ENCODE peak calls at places on chromosomes 3 and 15, in five cellular contexts. X, P, O, E and I are unnamed samples.

GRCh38 chr15:58731756-58732535 is 17.6 kb downstream of the ADAM10 start:
- DNase-seq in X (no peak), P (peak; percentile 78), O (peak; percentile 53), E (no peak), I (no peak)

GRCh38 chr3:107710851-107711250 is 188.1 kb downstream of the BBX start:
- DNase-seq in X (peak; percentile 59), P (peak; percentile 15), O (no peak), E (peak; percentile 51), I (no peak)

GRCh38 chr3:14460342-14461005 is 58.1 kb downstream of the SLC6A6 start:
- DNase-seq in X (peak; percentile 76), P (peak; percentile 86), O (peak; percentile 79), E (peak; percentile 67), I (no peak)

GRCh38 chr3:3693593-3693992 is 105.6 kb upstream of the LRRN1 start:
- DNase-seq in X (no peak), P (no peak), O (no peak), E (no peak), I (no peak)

GRCh38 chr3:24504765-24505164 is 10.1 kb upstream of the THRB start:
- DNase-seq in X (no peak), P (no peak), O (no peak), E (no peak), I (no peak)

GRCh38 chr3:24968076-24968475 is 460.0 kb upstream of the RARB start:
- DNase-seq in X (no peak), P (no peak), O (no peak), E (no peak), I (no peak)

GRCh38 chr3:73141531-73141930 is 80.1 kb downstream of the EBLN2 start:
- DNase-seq in X (peak; percentile 59), P (peak; percentile 60), O (no peak), E (no peak), I (no peak)

GRCh38 chr15:59791079-59791478 is 102.0 kb upstream of the BNIP2 start:
- DNase-seq in X (no peak), P (no peak), O (no peak), E (no peak), I (no peak)

GRCh38 chr3:152071924-152072323 is 196.8 kb upstream of the MBNL1 start:
- DNase-seq in X (no peak), P (peak; percentile 67), O (no peak), E (no peak), I (no peak)

GRCh38 chr3:156449712-156450574 is 105.0 kb downstream of the SSR3 start:
- DNase-seq in X (no peak), P (peak; percentile 21), O (no peak), E (no peak), I (no peak)

GRCh38 chr15:43989938-43990337 is 163.1 kb downstream of the WDR76 start:
- DNase-seq in X (no peak), P (no peak), O (no peak), E (no peak), I (peak; percentile 19)

GRCh38 chr3:61250784-61251173 is 473 bp downstream of the FHIT start:
- DNase-seq in X (peak; percentile 38), P (peak; percentile 27), O (no peak), E (peak; percentile 30), I (peak; percentile 56)

GRCh38 chr3:131772278-131772893 is 262.4 kb downstream of the CPNE4 start:
- DNase-seq in X (no peak), P (no peak), O (no peak), E (no peak), I (no peak)

GRCh38 chr15:48355377-48355776 is 24.1 kb downstream of the DUT start:
- DNase-seq in X (no peak), P (no peak), O (no peak), E (no peak), I (no peak)

GRCh38 chr15:40291088-40291574 is 8.3 kb upstream of the ANKRD63 start:
- DNase-seq in X (peak; percentile 38), P (peak; percentile 87), O (no peak), E (peak; percentile 47), I (no peak)

GRCh38 chr3:156291269-156292123 is 171.1 kb downstream of the KCNAB1 start:
- DNase-seq in X (peak; percentile 25), P (peak; percentile 44), O (no peak), E (no peak), I (no peak)

GRCh38 chr3:187629711-187630110 is 40.5 kb downstream of the SST start:
- DNase-seq in X (no peak), P (peak; percentile 33), O (no peak), E (no peak), I (no peak)

GRCh38 chr15:74749832-74750231 is 1.2 kb downstream of the CYP1A2 start:
- DNase-seq in X (no peak), P (no peak), O (no peak), E (no peak), I (peak; percentile 94)

GRCh38 chr3:186094696-186095095 is 14.2 kb downstream of the ETV5 start:
- DNase-seq in X (no peak), P (no peak), O (no peak), E (no peak), I (no peak)

GRCh38 chr3:140186421-140186920 is 251.5 kb downstream of the CLSTN2 start:
- DNase-seq in X (no peak), P (peak; percentile 74), O (no peak), E (no peak), I (no peak)

GRCh38 chr3:189941679-189942078 is 179.0 kb downstream of the P3H2 start:
- DNase-seq in X (no peak), P (peak; percentile 45), O (peak; percentile 74), E (no peak), I (no peak)

GRCh38 chr3:28745436-28745835 is 396.8 kb upstream of the AZI2 start:
- DNase-seq in X (no peak), P (peak; percentile 2), O (no peak), E (no peak), I (no peak)

GRCh38 chr3:14122301-14122700 is 2.4 kb downstream of the CHCHD4 start:
- DNase-seq in X (no peak), P (no peak), O (no peak), E (no peak), I (peak; percentile 23)

GRCh38 chr3:126130081-126130855 is 46.3 kb upstream of the SLC41A3 start:
- DNase-seq in X (peak; percentile 6), P (no peak), O (peak; percentile 22), E (no peak), I (peak; percentile 41)

GRCh38 chr3:62135731-62136130 is 237.6 kb downstream of the FEZF2 start:
- DNase-seq in X (no peak), P (no peak), O (no peak), E (no peak), I (no peak)

GRCh38 chr3:141372656-141373055 is 4.4 kb downstream of the ZBTB38 start:
- DNase-seq in X (no peak), P (no peak), O (no peak), E (no peak), I (no peak)

GRCh38 chr3:141373768-141374526 is 5.6 kb downstream of the ZBTB38 start:
- DNase-seq in X (no peak), P (no peak), O (no peak), E (no peak), I (no peak)

GRCh38 chr3:141373232-141373631 is 4.9 kb downstream of the ZBTB38 start:
- DNase-seq in X (no peak), P (no peak), O (no peak), E (no peak), I (no peak)

GRCh38 chr3:141370065-141370533 is 1.8 kb downstream of the ZBTB38 start:
- DNase-seq in X (no peak), P (peak; percentile 70), O (no peak), E (peak; percentile 62), I (no peak)

GRCh38 chr3:141371882-141372281 is 3.6 kb downstream of the ZBTB38 start:
- DNase-seq in X (no peak), P (no peak), O (no peak), E (no peak), I (no peak)
- H3K4me1 ChIP-seq in X (peaks cover 10% of the 10 kb centered on the region), P (peaks cover 36% of the 10 kb centered on the region), O (peaks cover 42% of the 10 kb centered on the region), E (peaks cover 22% of the 10 kb centered on the region), I (no peaks in the 10 kb centered on the region)

GRCh38 chr15:85427286-85428028 is 47.1 kb downstream of the AKAP13 start:
- DNase-seq in X (no peak), P (no peak), O (no peak), E (no peak), I (no peak)
- H3K4me1 ChIP-seq in X (peaks cover 5% of the 10 kb centered on the region), P (no peaks in the 10 kb centered on the region), O (no peaks in the 10 kb centered on the region), E (no peaks in the 10 kb centered on the region), I (no peaks in the 10 kb centered on the region)

GRCh38 chr3:58023536-58023935 is 15.3 kb downstream of the FLNB start:
- DNase-seq in X (no peak), P (no peak), O (no peak), E (no peak), I (no peak)
- H3K4me1 ChIP-seq in X (no peaks in the 10 kb centered on the region), P (peaks cover 7% of the 10 kb centered on the region), O (peaks cover 33% of the 10 kb centered on the region), E (peaks cover 23% of the 10 kb centered on the region), I (peaks cover 69% of the 10 kb centered on the region)

DNA sequence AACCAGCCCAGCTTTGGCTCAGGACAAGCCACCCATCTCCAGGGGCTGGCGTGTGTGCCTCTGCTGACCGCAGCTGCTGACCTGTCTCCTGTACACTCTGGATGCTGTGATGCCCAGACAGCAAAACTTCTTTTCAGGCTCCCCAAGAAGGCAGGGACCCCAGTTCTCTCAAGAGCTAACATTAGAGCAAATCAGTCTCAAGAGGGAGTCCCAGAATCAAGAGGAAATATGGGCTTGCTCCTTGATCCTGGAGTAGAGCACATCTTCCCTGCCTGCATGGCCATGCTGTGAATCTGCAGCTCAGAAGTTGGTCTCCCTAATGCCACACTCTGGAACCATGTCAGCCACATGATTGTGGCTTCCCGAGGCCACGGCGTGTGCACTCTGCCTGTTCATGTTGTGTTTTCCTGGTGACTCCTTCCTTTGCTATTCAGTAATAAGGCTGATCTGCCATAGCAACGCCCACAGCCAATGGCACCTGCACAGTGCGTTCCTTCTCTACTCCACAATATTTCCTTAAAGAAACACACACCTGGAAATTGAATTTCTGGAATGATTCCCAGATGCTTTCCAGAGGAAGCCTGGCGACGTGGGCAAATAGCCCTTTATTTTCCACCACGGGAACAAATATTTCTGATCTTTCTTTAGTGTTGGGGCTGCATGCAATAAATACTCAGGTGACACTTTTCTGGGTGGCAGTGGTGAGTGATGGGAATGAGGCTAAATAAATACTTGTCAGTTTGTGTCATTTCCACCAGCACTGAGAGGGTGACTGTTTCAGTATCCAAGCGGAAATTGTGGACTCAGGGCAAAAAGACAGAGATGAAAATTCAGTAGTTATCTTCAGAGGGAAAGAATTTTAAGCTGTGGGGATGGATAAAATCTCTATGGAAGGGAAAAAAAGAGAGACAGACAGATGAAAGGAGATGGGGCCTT is 21.9 kb upstream of the THSD4 start:
- DNase-seq in X (no peak), P (peak; percentile 56), O (peak; percentile 31), E (no peak), I (no peak)
- H3K4me1 ChIP-seq in X (no peaks in the 10 kb centered on the region), P (no peaks in the 10 kb centered on the region), O (peaks cover 9% of the 10 kb centered on the region), E (peaks cover 2% of the 10 kb centered on the region), I (no peaks in the 10 kb centered on the region)

DNA sequence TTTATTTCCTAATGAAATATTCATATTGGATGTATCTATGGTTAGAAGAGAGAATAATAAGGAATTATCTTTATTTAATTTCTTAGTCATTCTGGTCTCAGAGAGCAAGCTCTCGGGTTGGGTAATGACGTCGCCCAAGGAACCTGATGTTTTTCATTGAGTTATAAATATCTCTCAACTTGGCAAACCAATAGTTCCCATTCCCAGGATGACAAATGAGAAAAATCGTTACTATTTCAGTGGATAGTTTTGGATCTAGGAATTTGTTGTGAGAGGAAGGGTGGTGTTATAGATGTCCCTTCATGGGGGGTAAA is 162.9 kb upstream of the NR2E3 start:
- DNase-seq in X (no peak), P (no peak), O (no peak), E (no peak), I (no peak)
- H3K4me1 ChIP-seq in X (no peaks in the 10 kb centered on the region), P (peaks cover 14% of the 10 kb centered on the region), O (peaks cover 15% of the 10 kb centered on the region), E (peaks cover 2% of the 10 kb centered on the region), I (no peaks in the 10 kb centered on the region)